ENCODE peak calls at places on chromosome 17, in six cellular contexts. G, N, B, Y, Q and V are unnamed samples.

GRCh38 chr17:16215002-16215272 is 397 bp downstream of the NCOR1 start:
- DNase-seq in G (no peak), N (peak), B (no peak), Y (peak), Q (no peak), V (no peak)

GRCh38 chr17:57677858-57678257 is 67.2 kb downstream of the CCDC182 start:
- DNase-seq in G (no peak), N (no peak), B (no peak), Y (no peak), Q (no peak), V (no peak)

GRCh38 chr17:72287586-72287985 is 166.8 kb downstream of the SOX9 start:
- DNase-seq in G (no peak), N (no peak), B (no peak), Y (no peak), Q (no peak), V (no peak)

GRCh38 chr17:2874211-2874686 is 78.0 kb downstream of the RAP1GAP2 start:
- DNase-seq in G (no peak), N (peak), B (peak), Y (no peak), Q (no peak), V (no peak)

GRCh38 chr17:4998027-4998665 is 396 bp downstream of the KIF1C start:
- DNase-seq in G (no peak), N (no peak), B (no peak), Y (peak), Q (peak), V (no peak)

GRCh38 chr17:38353668-38354067 is 2.0 kb downstream of the SOCS7 start:
- DNase-seq in G (no peak), N (no peak), B (no peak), Y (no peak), Q (no peak), V (no peak)

GRCh38 chr17:74042744-74043486 is 160.6 kb upstream of the RPL38 start:
- DNase-seq in G (peak), N (peak), B (peak), Y (no peak), Q (no peak), V (peak)

GRCh38 chr17:64180674-64181073 is 50.7 kb upstream of the ERN1 start:
- DNase-seq in G (no peak), N (no peak), B (no peak), Y (no peak), Q (no peak), V (no peak)

GRCh38 chr17:30363715-30364202 is 15.0 kb upstream of the CPD start:
- DNase-seq in G (no peak), N (peak), B (peak), Y (no peak), Q (no peak), V (peak)

GRCh38 chr17:6853764-6854442 is 22.4 kb upstream of the TEKT1 start:
- DNase-seq in G (no peak), N (peak), B (peak), Y (peak), Q (no peak), V (peak)

GRCh38 chr17:13671771-13672170 is 70.0 kb upstream of the HS3ST3A1 start:
- DNase-seq in G (no peak), N (peak), B (peak), Y (no peak), Q (no peak), V (no peak)

GRCh38 chr17:29620271-29620670 is 2.4 kb downstream of the CORO6 start:
- DNase-seq in G (no peak), N (peak), B (peak), Y (no peak), Q (no peak), V (peak)

GRCh38 chr17:65173284-65173793 is 36.2 kb downstream of the RGS9 start:
- DNase-seq in G (no peak), N (peak), B (peak), Y (no peak), Q (no peak), V (no peak)

GRCh38 chr17:48177816-48178215 is 70.2 kb downstream of the SNX11 start:
- DNase-seq in G (no peak), N (peak), B (peak), Y (no peak), Q (no peak), V (no peak)